ENCODE peak calls at places on chromosome 22, in nine cellular contexts. A is NCI-H524 treated with DMSO at 0.1 percent for 48 hours; Q is NCI-H1092 treated with DMSO at 0.1 percent for 48 hours; E is naive thymus-derived CD4-positive, alpha-beta T cell; C is iPS DF 6.9; D is stimulated activated CD4-positive, alpha-beta T cell treated with anti-CD3 and anti-CD28 coated beads, Interleukin-1b, Interleukin-23, amount 100 ng/mL, for 24 hours; P is pancreas; Y is memory B cell; X is cardiac fibroblast. O is an unnamed sample.

GRCh38 chr22:27632451-27633295 is 168.9 kb downstream of the MN1 start:
- DNase-seq in A (no peak), Q (no peak), E (no peak), C (no peak), D (no peak), P (no peak), Y (no peak), X (no peak), O (no peak)

GRCh38 chr22:49853981-49854791 is 542 bp downstream of the ZBED4 start:
- DNase-seq in A (no peak), Q (no peak), E (peak; percentile 33), C (no peak), D (no peak), P (peak; percentile 52), Y (no peak), X (peak; percentile 36), O (peak; percentile 51)

GRCh38 chr22:38718414-38718813 is 12.7 kb downstream of the GTPBP1 start:
- DNase-seq in A (no peak), Q (no peak), E (no peak), C (no peak), D (no peak), P (peak; percentile 60), Y (no peak), X (peak; percentile 76), O (no peak)

GRCh38 chr22:43889366-43890253 is 2.2 kb downstream of the PNPLA5 start:
- DNase-seq in A (no peak), Q (no peak), E (no peak), C (no peak), D (no peak), P (no peak), Y (no peak), X (peak; percentile 25), O (no peak)

GRCh38 chr22:18985761-18986160 is 49.7 kb upstream of the PRODH start:
- DNase-seq in A (no peak), Q (no peak), E (no peak), C (no peak), D (no peak), P (no peak), Y (no peak), X (no peak), O (no peak)

GRCh38 chr22:17910561-17911311 is 113.6 kb downstream of the MICAL3 start:
- DNase-seq in A (peak; percentile 40), Q (no peak), E (no peak), C (no peak), D (no peak), P (no peak), Y (no peak), X (peak; percentile 87), O (no peak)

GRCh38 chr22:44085743-44086741 is 61.9 kb downstream of the PARVB start:
- DNase-seq in A (no peak), Q (peak; percentile 0), E (no peak), C (peak; percentile 29), D (no peak), P (peak; percentile 49), Y (peak; percentile 46), X (peak; percentile 72), O (peak; percentile 32)

GRCh38 chr22:39230261-39231196 is 14.3 kb downstream of the PDGFB start:
- DNase-seq in A (no peak), Q (no peak), E (no peak), C (no peak), D (no peak), P (no peak), Y (no peak), X (no peak), O (no peak)

GRCh38 chr22:43315687-43316217 is 27.4 kb downstream of the SCUBE1 start:
- DNase-seq in A (no peak), Q (no peak), E (no peak), C (no peak), D (no peak), P (no peak), Y (no peak), X (no peak), O (no peak)

GRCh38 chr22:12601870-12602779 is 2925.9 kb upstream of the OR11H1 start:
- DNase-seq in A (no peak), Q (no peak), E (peak; percentile 12), C (no peak), D (no peak), P (peak; percentile 20), Y (no peak), X (no peak), O (no peak)

GRCh38 chr22:50684986-50685385 is 12.4 kb downstream of the SHANK3 start:
- DNase-seq in A (no peak), Q (no peak), E (no peak), C (no peak), D (no peak), P (no peak), Y (no peak), X (peak; percentile 28), O (no peak)

GRCh38 chr22:25696763-25697710 is 45.0 kb upstream of the MYO18B start:
- DNase-seq in A (no peak), Q (no peak), E (no peak), C (no peak), D (no peak), P (no peak), Y (no peak), X (no peak), O (no peak)

GRCh38 chr22:22025320-22026156 is 43.0 kb upstream of the TOP3B start:
- DNase-seq in A (no peak), Q (no peak), E (no peak), C (no peak), D (no peak), P (no peak), Y (peak; percentile 36), X (no peak), O (no peak)

GRCh38 chr22:47337161-47337621 is 574.7 kb downstream of the TBC1D22A start:
- DNase-seq in A (peak; percentile 71), Q (no peak), E (no peak), C (no peak), D (no peak), P (no peak), Y (no peak), X (peak; percentile 4), O (peak; percentile 16)

GRCh38 chr22:31160328-31160978 is 471 bp downstream of the RNF185 start:
- DNase-seq in A (no peak), Q (no peak), E (no peak), C (no peak), D (no peak), P (peak; percentile 25), Y (no peak), X (peak; percentile 43), O (peak; percentile 13)

GRCh38 chr22:20141186-20142077 is 9.4 kb downstream of the CCDC188 start:
- DNase-seq in A (no peak), Q (no peak), E (no peak), C (no peak), D (no peak), P (no peak), Y (no peak), X (peak; percentile 74), O (no peak)

GRCh38 chr22:37435970-37436603 is 8.8 kb upstream of the ELFN2 start:
- DNase-seq in A (no peak), Q (no peak), E (no peak), C (no peak), D (no peak), P (no peak), Y (no peak), X (no peak), O (no peak)

GRCh38 chr22:27299181-27300085 is 502.1 kb downstream of the MN1 start:
- DNase-seq in A (no peak), Q (no peak), E (no peak), C (no peak), D (no peak), P (no peak), Y (no peak), X (no peak), O (no peak)

GRCh38 chr22:45163074-45163416 is 680 bp upstream of the NUP50 start:
- DNase-seq in A (peak; percentile 17), Q (no peak), E (no peak), C (no peak), D (no peak), P (peak; percentile 36), Y (no peak), X (peak; percentile 60), O (peak; percentile 41)

GRCh38 chr22:50599816-50600454 is 658 bp upstream of the MAPK8IP2 start:
- DNase-seq in A (no peak), Q (no peak), E (peak; percentile 63), C (no peak), D (no peak), P (no peak), Y (peak; percentile 63), X (peak; percentile 29), O (peak; percentile 71)

GRCh38 chr22:39528681-39529486 is 3.7 kb downstream of the RPS19BP1 start:
- DNase-seq in A (peak; percentile 27), Q (peak; percentile 93), E (peak; percentile 89), C (no peak), D (peak; percentile 79), P (peak; percentile 86), Y (peak; percentile 93), X (peak; percentile 94), O (peak; percentile 95)

GRCh38 chr22:45262195-45262930 is 21.7 kb upstream of the KIAA0930 start:
- DNase-seq in A (no peak), Q (no peak), E (no peak), C (no peak), D (no peak), P (no peak), Y (no peak), X (no peak), O (no peak)

GRCh38 chr22:28034760-28035401 is 115.8 kb upstream of the PITPNB start:
- DNase-seq in A (peak; percentile 95), Q (peak; percentile 98), E (peak; percentile 32), C (no peak), D (no peak), P (peak; percentile 39), Y (no peak), X (peak; percentile 88), O (peak; percentile 38)

GRCh38 chr22:24315367-24315781 is 44.7 kb downstream of the SPECC1L start:
- DNase-seq in A (no peak), Q (no peak), E (no peak), C (no peak), D (no peak), P (no peak), Y (no peak), X (no peak), O (no peak)

O was measured in activated CD8-positive, alpha-beta T cell treated with anti-CD3 and anti-CD28 coated beads for 36 hours.